ENCODE peak calls at places on chromosomes 4 and X, in nine cellular contexts. S, J, H, D, A, F, K, I and U are unnamed samples.

GRCh38 chr4:39544580-39545315 is 17.5 kb upstream of the UGDH start:
- DNase-seq in J (no peak), D (no peak), F (no peak), A (no peak), K (no peak), S (no peak), H (no peak), I (no peak), U (no peak)

GRCh38 chrX:38694394-38694793 is 106.9 kb upstream of the MID1IP1 start:
- DNase-seq in S (no peak), K (no peak), J (no peak), H (no peak), I (no peak), D (no peak), A (no peak), F (peak), U (no peak)

GRCh38 chr4:6332042-6332668 is 62.5 kb downstream of the WFS1 start:
- DNase-seq in I (no peak), F (no peak), S (no peak), J (no peak), D (peak), A (no peak), K (peak), H (no peak), U (peak)

GRCh38 chr4:128725405-128725804 is 84.1 kb upstream of the JADE1 start:
- DNase-seq in A (no peak), D (no peak), I (no peak), S (no peak), J (no peak), F (no peak), K (no peak), H (no peak), U (no peak)

GRCh38 chr4:21307709-21308108 is 607.5 kb downstream of the PACRGL start:
- DNase-seq in K (no peak), S (no peak), I (no peak), A (no peak), H (no peak), J (no peak), F (no peak), D (no peak), U (no peak)

GRCh38 chr4:140711910-140712309 is 44.3 kb downstream of the TBC1D9 start:
- DNase-seq in K (no peak), A (no peak), F (no peak), D (no peak), S (no peak), J (no peak), I (no peak), H (no peak), U (no peak)

GRCh38 chr4:123361195-123361861 is 35.3 kb upstream of the SPRY1 start:
- DNase-seq in I (no peak), F (peak), D (no peak), A (no peak), J (no peak), H (peak), S (peak), K (no peak), U (peak)

GRCh38 chrX:65610040-65610439 is 57.4 kb upstream of the MSN start:
- DNase-seq in J (no peak), F (no peak), H (no peak), I (no peak), K (no peak), S (no peak), D (no peak), A (no peak), U (no peak)

GRCh38 chr4:186936496-186937375 is 213.1 kb upstream of the FAT1 start:
- DNase-seq in I (no peak), H (peak), A (no peak), D (no peak), J (no peak), K (peak), F (no peak), S (no peak), U (peak)

GRCh38 chr4:87848622-87849351 is 16.0 kb downstream of the MEPE start:
- DNase-seq in D (peak), H (peak), I (peak), J (peak), S (peak), A (peak), F (peak), K (no peak), U (peak)

GRCh38 chrX:95063554-95063953 is 1389.5 kb downstream of the FAM133A start:
- DNase-seq in D (no peak), K (no peak), A (no peak), I (no peak), F (no peak), J (no peak), H (no peak), S (no peak), U (no peak)

GRCh38 chr4:26032572-26033320 is 118.7 kb downstream of the SMIM20 start:
- DNase-seq in K (no peak), D (no peak), I (peak), F (peak), A (no peak), H (peak), S (no peak), J (no peak), U (no peak)

GRCh38 chr4:145755802-145756201 is 75.9 kb downstream of the C4orf51 start:
- DNase-seq in S (no peak), J (no peak), I (no peak), F (peak), D (no peak), A (no peak), H (no peak), K (no peak), U (no peak)

GRCh38 chr4:149531861-149532260 is 283.8 kb downstream of the IQCM start:
- DNase-seq in A (no peak), F (no peak), H (no peak), D (no peak), K (no peak), S (no peak), J (no peak), I (no peak), U (no peak)

GRCh38 chr4:174503079-174503724 is 19.1 kb downstream of the HPGD start:
- DNase-seq in I (no peak), H (no peak), K (no peak), F (no peak), S (no peak), A (no peak), J (no peak), D (no peak), U (no peak)

GRCh38 chr4:102308032-102308799 is 37.1 kb downstream of the SLC39A8 start:
- DNase-seq in I (no peak), K (no peak), F (no peak), D (no peak), H (no peak), A (no peak), S (no peak), J (no peak), U (no peak)

GRCh38 chr4:144347116-144347515 is 206.6 kb upstream of the GYPA start:
- DNase-seq in K (no peak), S (no peak), F (no peak), D (no peak), I (no peak), J (peak), A (no peak), H (no peak), U (no peak)